ENCODE peak calls at places on chromosome 16, in eight cellular contexts. A is upper lobe of right lung, M is GM10248, H is bronchial epithelial cell, Y is type B pancreatic cell, T is A549, D is brain microvascular endothelial cell, J is GM20000. I is an unnamed sample.

GRCh38 chr16:66366433-66367299 is at the start of gene CDH5:
- DNase-seq in A (peak), M (no peak), H (no peak), Y (no peak), T (no peak), D (no peak), J (no peak), I (no peak)

GRCh38 chr16:81266680-81267095 is 28.2 kb downstream of the BCO1 start:
- DNase-seq in A (no peak), M (no peak), H (peak), Y (no peak), T (no peak), D (no peak), J (no peak), I (no peak)

GRCh38 chr16:17369441-17369951 is 101.3 kb downstream of the XYLT1 start:
- DNase-seq in A (peak), M (peak), H (no peak), Y (no peak), T (no peak), D (no peak), J (peak), I (no peak)

GRCh38 chr16:66881014-66881417 is 701 bp downstream of the PDP2 start:
- DNase-seq in A (no peak), M (no peak), H (no peak), Y (no peak), T (no peak), D (no peak), J (no peak), I (no peak)

GRCh38 chr16:57452021-57452420 is 4.7 kb downstream of the COQ9 start:
- DNase-seq in A (no peak), M (no peak), H (no peak), Y (no peak), T (no peak), D (no peak), J (no peak), I (no peak)

GRCh38 chr16:77531741-77532140 is 96.9 kb upstream of the ADAMTS18 start:
- DNase-seq in A (no peak), M (no peak), H (peak), Y (no peak), T (peak), D (peak), J (no peak), I (no peak)

GRCh38 chr16:86956437-86956836 is 360.8 kb downstream of the C16orf95 start:
- DNase-seq in A (no peak), M (no peak), H (no peak), Y (peak), T (no peak), D (no peak), J (no peak), I (no peak)

GRCh38 chr16:2954647-2955381 is 9.3 kb upstream of the KREMEN2 start:
- DNase-seq in A (no peak), M (no peak), H (no peak), Y (peak), T (no peak), D (no peak), J (no peak), I (no peak)

GRCh38 chr16:58048914-58049696 is 23.6 kb downstream of the MMP15 start:
- DNase-seq in A (no peak), M (no peak), H (no peak), Y (no peak), T (no peak), D (no peak), J (peak), I (no peak)

GRCh38 chr16:52561910-52562741 is 15.2 kb upstream of the TOX3 start:
- DNase-seq in A (no peak), M (no peak), H (no peak), Y (no peak), T (peak), D (no peak), J (no peak), I (no peak)

GRCh38 chr16:25109643-25110042 is 1.9 kb upstream of the LCMT1 start:
- DNase-seq in A (no peak), M (no peak), H (peak), Y (no peak), T (peak), D (peak), J (no peak), I (peak)

GRCh38 chr16:50497592-50497991 is 50.6 kb upstream of the NKD1 start:
- DNase-seq in A (no peak), M (no peak), H (peak), Y (peak), T (no peak), D (peak), J (no peak), I (no peak)

GRCh38 chr16:88065747-88066142 is 114.5 kb downstream of the BANP start:
- DNase-seq in A (no peak), M (no peak), H (no peak), Y (no peak), T (no peak), D (no peak), J (no peak), I (no peak)

GRCh38 chr16:86566601-86566965 is at the start of gene FOXC2:
- DNase-seq in A (peak), M (no peak), H (peak), Y (peak), T (peak), D (peak), J (peak), I (peak)

GRCh38 chr16:1823821-1824220 is 2.8 kb downstream of the HAGH start:
- DNase-seq in A (no peak), M (peak), H (peak), Y (no peak), T (peak), D (peak), J (peak), I (no peak)
- TF ChIP-seq CTCF in A (no peak), M (peak), H (peak), Y (peak), T (peak), D (peak), J (no peak), I (no peak)

GRCh38 chr16:27191352-27191924 is 11.9 kb upstream of the KDM8 start:
- DNase-seq in A (no peak), M (no peak), H (no peak), Y (no peak), T (no peak), D (no peak), J (no peak), I (no peak)

GRCh38 chr16:27188633-27189032 is 14.7 kb upstream of the KDM8 start:
- DNase-seq in A (no peak), M (no peak), H (no peak), Y (no peak), T (no peak), D (no peak), J (no peak), I (no peak)

GRCh38 chr16:27190316-27190871 is 12.9 kb upstream of the KDM8 start:
- DNase-seq in A (no peak), M (no peak), H (no peak), Y (no peak), T (no peak), D (no peak), J (no peak), I (no peak)

GRCh38 chr16:27193300-27193990 is 9.9 kb upstream of the KDM8 start:
- DNase-seq in A (no peak), M (no peak), H (no peak), Y (no peak), T (no peak), D (no peak), J (no peak), I (no peak)

GRCh38 chr16:27189335-27189972 is 13.9 kb upstream of the KDM8 start:
- DNase-seq in A (no peak), M (no peak), H (no peak), Y (no peak), T (no peak), D (no peak), J (no peak), I (no peak)
- TF ChIP-seq CTCF in A (no peak), M (no peak), H (no peak), Y (no peak), T (no peak), D (no peak), J (no peak), I (no peak)

GRCh38 chr16:56275801-56276200 is 84.5 kb downstream of the GNAO1 start:
- DNase-seq in A (no peak), M (no peak), H (no peak), Y (no peak), T (no peak), D (no peak), J (no peak), I (no peak)

GRCh38 chr16:56275076-56275475 is 83.8 kb downstream of the GNAO1 start:
- DNase-seq in A (no peak), M (no peak), H (no peak), Y (no peak), T (no peak), D (no peak), J (no peak), I (no peak)

GRCh38 chr16:56278196-56278855 is 87.0 kb downstream of the GNAO1 start:
- DNase-seq in A (peak), M (no peak), H (no peak), Y (no peak), T (no peak), D (no peak), J (no peak), I (no peak)

GRCh38 chr16:56279132-56279531 is 87.8 kb downstream of the GNAO1 start:
- DNase-seq in A (peak), M (no peak), H (peak), Y (no peak), T (no peak), D (no peak), J (no peak), I (no peak)

GRCh38 chr16:56277040-56277439 is 85.8 kb downstream of the GNAO1 start:
- DNase-seq in A (peak), M (no peak), H (no peak), Y (no peak), T (peak), D (no peak), J (no peak), I (no peak)
- TF ChIP-seq CTCF in A (no peak), M (no peak), H (peak), Y (peak), T (no peak), D (peak), J (no peak), I (no peak)

GRCh38 chr16:18983565-18984424 is at the start of gene TMC7:
- DNase-seq in A (peak), M (peak), H (peak), Y (peak), T (peak), D (peak), J (peak), I (no peak)
- TF ChIP-seq CTCF in A (peak), M (peak), H (peak), Y (peak), T (peak), D (peak), J (no peak), I (peak)

GRCh38 chr16:11402051-11402744 is 56.9 kb downstream of the RMI2 start:
- DNase-seq in A (no peak), M (no peak), H (no peak), Y (no peak), T (no peak), D (no peak), J (no peak), I (no peak)
- TF ChIP-seq CTCF in A (no peak), M (no peak), H (no peak), Y (no peak), T (no peak), D (no peak), J (no peak), I (no peak)